ENCODE peak calls at places on chromosomes 2 and 18, in nine cellular contexts. B is dorsolateral prefrontal cortex, A is fibroblast of lung, L is astrocyte of the spinal cord, I is ascending aorta, W is NB4, N is A673, H is HL-60, T is prostate gland. M is an unnamed sample.
A peak's percentile ranks its signal among the peaks of the same experiment; 100 is the strongest.

GRCh38 chr2:53512071-53512841 is 255.3 kb upstream of the CHAC2 start:
- DNase-seq in L (no peak), T (no peak), A (peak; percentile 42), B (no peak), W (no peak), H (no peak), N (no peak), I (no peak), M (no peak)

GRCh38 chr18:39600894-39601293 is 2035.3 kb upstream of the CELF4 start:
- DNase-seq in B (no peak), I (no peak), H (no peak), N (no peak), A (peak; percentile 28), T (no peak), L (no peak), W (no peak), M (no peak)

GRCh38 chr2:230447455-230448451 is 31.8 kb downstream of the SP100 start:
- DNase-seq in T (no peak), L (no peak), N (no peak), A (no peak), B (no peak), I (no peak), W (no peak), H (no peak), M (no peak)

GRCh38 chr2:231187736-231188505 is 10.5 kb upstream of the ARMC9 start:
- DNase-seq in I (peak; percentile 93), H (no peak), T (no peak), W (no peak), A (peak; percentile 70), B (no peak), L (peak; percentile 56), N (no peak), M (no peak)

GRCh38 chr2:184524551-184525382 is 73.6 kb upstream of the ZNF804A start:
- DNase-seq in N (no peak), W (no peak), H (no peak), L (no peak), B (no peak), A (no peak), I (no peak), T (no peak), M (no peak)

GRCh38 chr2:203240491-203240890 is 1.7 kb downstream of the CYP20A1 start:
- DNase-seq in A (no peak), B (no peak), T (no peak), N (no peak), I (no peak), H (peak; percentile 33), W (no peak), L (no peak), M (no peak)

GRCh38 chr2:2573658-2574293 is 242.7 kb upstream of the MYT1L start:
- DNase-seq in T (no peak), W (peak; percentile 18), H (no peak), B (no peak), I (peak; percentile 45), A (no peak), L (peak; percentile 0), N (peak; percentile 4), M (no peak)

GRCh38 chr2:225041871-225042799 is at the start of gene DOCK10:
- DNase-seq in W (peak; percentile 24), B (no peak), I (no peak), A (peak; percentile 58), T (no peak), N (peak; percentile 24), L (peak; percentile 53), H (peak; percentile 74), M (no peak)

GRCh38 chr2:176103634-176104337 is 3.3 kb upstream of the HOXD11 start:
- DNase-seq in T (peak; percentile 13), A (no peak), N (peak; percentile 75), H (no peak), W (no peak), B (no peak), L (no peak), I (peak; percentile 31), M (no peak)

GRCh38 chr18:59631583-59632181 is 65.5 kb downstream of the CCBE1 start:
- DNase-seq in H (no peak), N (peak; percentile 40), W (peak; percentile 14), L (peak; percentile 70), I (no peak), T (no peak), A (peak; percentile 69), B (no peak), M (no peak)
- TF ChIP-seq CTCF in H (peak; percentile 76), N (peak; percentile 80), W (peak; percentile 54), L (peak; percentile 77), I (peak; percentile 39), T (peak; percentile 32), A (peak; percentile 86), B (no peak), M (no peak)

DNA sequence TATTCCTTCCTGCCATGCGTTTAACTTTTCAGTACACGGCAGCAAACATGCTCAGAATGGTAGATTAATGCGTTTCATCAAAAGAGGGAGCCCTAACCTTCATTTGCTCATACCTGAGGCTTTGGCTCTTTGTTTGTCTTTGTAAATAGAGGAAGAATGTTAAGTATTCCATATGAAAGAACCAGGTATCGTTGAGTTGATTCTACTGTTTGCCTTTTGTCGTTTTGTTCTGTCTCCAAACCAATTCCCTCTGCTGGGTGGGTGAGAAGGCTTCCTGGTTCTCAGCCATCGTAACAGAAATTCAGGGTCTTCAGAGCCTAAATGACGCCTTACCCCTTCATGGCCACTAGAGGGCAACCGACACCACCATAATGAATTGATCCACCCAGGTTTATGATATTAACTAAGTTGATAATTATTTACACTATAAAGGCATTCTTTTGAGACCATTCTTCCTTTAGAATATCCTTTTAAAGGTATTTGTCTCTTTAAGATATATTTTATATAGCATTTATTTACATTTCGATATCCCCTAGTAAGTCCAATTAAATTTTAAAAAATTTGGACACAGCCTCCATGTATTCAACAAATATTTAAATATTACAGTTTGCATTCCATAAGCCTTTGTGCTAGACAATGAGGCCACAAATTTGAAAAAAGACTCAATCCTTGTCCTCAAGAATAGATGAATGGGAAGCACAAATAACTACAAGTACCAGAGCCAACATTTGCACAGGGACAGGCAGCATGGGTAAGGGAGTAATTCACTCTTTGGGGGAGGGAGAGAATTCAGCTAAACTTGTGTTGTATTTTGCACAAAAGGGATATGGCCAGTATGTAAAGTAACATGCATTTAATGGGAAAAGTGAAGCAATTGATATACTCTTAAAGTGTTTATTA is 48.1 kb downstream of the TIMM21 start:
- DNase-seq in A (peak; percentile 74), I (peak; percentile 64), T (peak; percentile 58), W (peak; percentile 68), H (peak; percentile 58), L (peak; percentile 74), N (peak; percentile 75), B (no peak), M (peak; percentile 29)
- H3K4me3 ChIP-seq in A (no peak overlapping the region), I (no peak overlapping the region), T (no peak overlapping the region), W (peak overlapping the region; percentile 32), H (no peak overlapping the region), L (no peak overlapping the region), N (peak overlapping the region; percentile 28), B (no peak overlapping the region), M (no peak overlapping the region)

DNA sequence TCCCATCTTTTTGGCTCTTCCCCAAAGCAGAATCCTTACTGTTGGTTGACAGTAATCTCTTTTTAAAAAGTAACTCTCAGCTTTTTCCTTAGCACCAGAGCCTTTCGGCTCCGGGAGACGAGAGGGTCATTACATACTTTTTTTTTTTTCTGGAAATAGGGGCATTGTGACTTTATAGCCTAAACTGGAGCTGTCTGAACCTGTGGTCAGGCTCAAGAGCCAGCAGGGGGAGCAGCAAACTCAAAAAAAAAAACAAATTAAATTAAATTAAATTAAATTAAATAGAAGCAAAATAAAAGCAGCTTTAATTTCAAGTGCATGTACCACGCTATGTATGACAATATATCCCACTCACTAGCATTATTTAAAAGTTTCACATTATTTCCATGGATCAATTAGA is 156.6 kb downstream of the DTNA start:
- DNase-seq in W (no peak), T (no peak), I (no peak), B (no peak), N (peak; percentile 11), H (no peak), A (peak; percentile 44), L (peak; percentile 33), M (no peak)
- TF ChIP-seq CTCF in W (peak; percentile 44), T (peak; percentile 16), I (peak; percentile 58), B (peak; percentile 46), N (peak; percentile 54), H (no peak), A (peak; percentile 65), L (peak; percentile 62), M (no peak)

DNA sequence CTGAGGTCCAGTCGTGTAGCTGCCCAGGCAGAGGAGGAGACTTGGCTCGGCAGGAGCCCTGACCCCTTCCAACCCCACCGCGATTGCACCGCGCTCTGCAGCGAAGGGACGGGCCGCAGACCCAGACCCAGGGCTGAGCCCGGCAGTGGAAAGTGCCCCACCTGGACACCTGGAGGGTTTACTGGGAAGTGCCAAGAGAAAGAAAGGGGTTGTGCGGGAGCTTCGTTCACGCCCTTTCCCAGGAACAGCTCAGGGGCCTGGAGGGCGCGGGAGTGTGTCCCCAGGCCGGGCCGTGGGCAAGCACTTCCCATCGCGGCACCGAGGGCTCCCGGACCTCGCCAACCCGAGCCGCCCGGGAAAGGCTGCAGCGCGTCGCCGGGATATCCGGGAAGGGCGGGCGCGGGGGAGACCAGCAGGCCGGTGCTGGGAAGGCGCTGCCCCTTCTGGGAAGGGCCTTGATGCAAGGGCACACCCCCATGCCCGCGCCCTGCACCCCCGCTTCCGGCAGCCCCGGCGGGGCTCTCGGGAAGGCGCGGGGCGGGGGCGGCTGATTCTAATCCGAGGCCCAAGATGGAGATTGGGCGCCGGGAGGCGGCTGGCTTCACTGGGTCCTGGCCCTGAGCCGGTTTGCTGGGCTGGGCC is 36.1 kb upstream of the MRPL33 start:
- DNase-seq in A (peak; percentile 67), L (peak; percentile 51), B (peak; percentile 54), W (no peak), N (peak; percentile 51), T (peak; percentile 81), I (peak; percentile 94), H (no peak), M (peak; percentile 95)
- H3K4me3 ChIP-seq in A (no peak overlapping the region), L (no peak overlapping the region), B (peak overlapping the region; percentile 50), W (no peak overlapping the region), N (peak overlapping the region; percentile 30), T (peak overlapping the region; percentile 25), I (peak overlapping the region; percentile 67), H (no peak overlapping the region), M (peak overlapping the region; percentile 23)